ENCODE peak calls at places on chromosome 2, in four cellular contexts. K, M, X and W are unnamed samples.

GRCh38 chr2:46479265-46479664 is at the start of gene TMEM247:
- DNase-seq in K (no peak), X (no peak), M (no peak), W (no peak)

GRCh38 chr2:31980674-31981356 is 30.0 kb downstream of the MEMO1 start:
- DNase-seq in X (peak), M (no peak), K (no peak), W (no peak)

GRCh38 chr2:236971131-236971850 is 114.4 kb upstream of the COPS8 start:
- DNase-seq in K (no peak), M (no peak), X (peak), W (no peak)

GRCh38 chr2:9791711-9792110 is 51.6 kb upstream of the TAF1B start:
- DNase-seq in M (no peak), X (no peak), K (no peak), W (no peak)

GRCh38 chr2:230411484-230412368 is 4.3 kb upstream of the SP100 start:
- DNase-seq in M (peak), K (peak), X (peak), W (no peak)

GRCh38 chr2:30217644-30218361 is 13.5 kb upstream of the LBH start:
- DNase-seq in M (no peak), X (no peak), K (no peak), W (no peak)

GRCh38 chr2:240972201-240972600 is 26.2 kb upstream of the SNED1 start:
- DNase-seq in K (no peak), X (no peak), M (no peak), W (no peak)

GRCh38 chr2:209125291-209125690 is 298.6 kb upstream of the MAP2 start:
- DNase-seq in K (no peak), X (no peak), M (no peak), W (no peak)

GRCh38 chr2:106852103-106852502 is 33.9 kb downstream of the ST6GAL2 start:
- DNase-seq in M (no peak), K (no peak), X (no peak), W (no peak)

GRCh38 chr2:157785866-157786662 is 90.1 kb downstream of the ACVR1 start:
- DNase-seq in M (no peak), K (no peak), X (peak), W (no peak)

GRCh38 chr2:53379547-53379946 is 388.1 kb upstream of the CHAC2 start:
- DNase-seq in X (no peak), K (no peak), M (no peak), W (no peak)

GRCh38 chr2:72367530-72368225 is 220.0 kb upstream of the CYP26B1 start:
- DNase-seq in K (no peak), M (peak), X (peak), W (no peak)

GRCh38 chr2:148201075-148202004 is 180.4 kb downstream of the MBD5 start:
- DNase-seq in K (peak), X (peak), M (no peak), W (no peak)

GRCh38 chr2:231648579-231649174 is 56.0 kb downstream of the TEX44 start:
- DNase-seq in X (peak), K (no peak), M (peak), W (no peak)

GRCh38 chr2:163247151-163247872 is 408.7 kb upstream of the KCNH7 start:
- DNase-seq in K (no peak), X (no peak), M (no peak), W (no peak)

GRCh38 chr2:125643585-125643984 is 1012.4 kb upstream of the GYPC start:
- DNase-seq in M (no peak), K (no peak), X (no peak), W (no peak)

GRCh38 chr2:47208852-47209606 is 53.9 kb upstream of the STPG4 start:
- DNase-seq in K (no peak), M (no peak), X (peak), W (no peak)

GRCh38 chr2:902584-902983 is 48.1 kb upstream of the SNTG2 start:
- DNase-seq in M (no peak), X (no peak), K (no peak), W (no peak)

GRCh38 chr2:237235383-237236095 is 149.8 kb downstream of the COPS8 start:
- DNase-seq in M (peak), K (no peak), X (peak), W (no peak)

GRCh38 chr2:38590053-38590452 is 12.7 kb downstream of the HNRNPLL start:
- DNase-seq in K (no peak), M (no peak), X (no peak), W (no peak)

GRCh38 chr2:240916571-240917008 is 10.5 kb downstream of the CROCC2 start:
- DNase-seq in X (peak), M (peak), K (peak), W (no peak)

GRCh38 chr2:218780026-218780425 is 1.9 kb upstream of the CYP27A1 start:
- DNase-seq in X (no peak), K (no peak), M (no peak), W (no peak)

GRCh38 chr2:153235516-153235915 is 243.0 kb downstream of the RPRM start:
- DNase-seq in M (no peak), K (no peak), X (no peak), W (no peak)

GRCh38 chr2:8586397-8587051 is 95.3 kb upstream of the ID2 start:
- DNase-seq in K (no peak), M (peak), X (no peak), W (no peak)

GRCh38 chr2:109247812-109248211 is 118.8 kb downstream of the SH3RF3 start:
- DNase-seq in M (peak), K (no peak), X (no peak), W (no peak)

GRCh38 chr2:199471443-199472057 is 13.8 kb upstream of the SATB2 start:
- DNase-seq in K (peak), M (no peak), X (peak), W (no peak)

GRCh38 chr2:126832757-126833156 is 65.9 kb upstream of the TEX51 start:
- DNase-seq in K (no peak), M (no peak), X (no peak), W (peak)

GRCh38 chr2:199460101-199460671 is 2.4 kb upstream of the SATB2 start:
- DNase-seq in K (no peak), X (peak), M (no peak), W (no peak)

GRCh38 chr2:127577973-127578372 is 42.5 kb downstream of the MYO7B start:
- DNase-seq in K (no peak), M (no peak), X (no peak), W (no peak)

GRCh38 chr2:197677483-197677882 is 2.1 kb upstream of the RFTN2 start:
- DNase-seq in K (no peak), M (no peak), X (peak), W (no peak)

GRCh38 chr2:105576050-105576439 is 168.7 kb upstream of the NCK2 start:
- DNase-seq in K (no peak), X (no peak), M (no peak), W (no peak)

GRCh38 chr2:190121971-190122370 is 59.4 kb upstream of the MSTN start:
- DNase-seq in M (no peak), K (no peak), X (peak), W (no peak)

GRCh38 chr2:85733121-85733960 is 20.4 kb upstream of the ATOH8 start:
- DNase-seq in X (no peak), M (no peak), K (no peak), W (no peak)

GRCh38 chr2:31227711-31228125 is 6.2 kb upstream of the EHD3 start:
- DNase-seq in K (no peak), M (no peak), X (peak), W (peak)

GRCh38 chr2:121472465-121472993 is 58.2 kb upstream of the RNU4ATAC start:
- DNase-seq in K (no peak), M (no peak), X (no peak), W (no peak)

GRCh38 chr2:42567389-42567788 is 1.0 kb upstream of the MTA3 start:
- DNase-seq in M (no peak), X (peak), K (no peak), W (no peak)
- H3K4me3 ChIP-seq in M (no peak), X (no peak), K (no peak), W (no peak)

GRCh38 chr2:45477546-45477945 is 133.5 kb downstream of the SRBD1 start:
- DNase-seq in K (no peak), X (no peak), M (no peak), W (no peak)
- TF ChIP-seq POLR2A in K (no peak), X (no peak), M (no peak), W (no peak)

GRCh38 chr2:186862869-186863709 is 14.1 kb upstream of the ZSWIM2 start:
- DNase-seq in M (no peak), K (peak), X (peak), W (no peak)
- H3K27ac ChIP-seq in M (no peak), K (no peak), X (no peak), W (no peak)

DNA sequence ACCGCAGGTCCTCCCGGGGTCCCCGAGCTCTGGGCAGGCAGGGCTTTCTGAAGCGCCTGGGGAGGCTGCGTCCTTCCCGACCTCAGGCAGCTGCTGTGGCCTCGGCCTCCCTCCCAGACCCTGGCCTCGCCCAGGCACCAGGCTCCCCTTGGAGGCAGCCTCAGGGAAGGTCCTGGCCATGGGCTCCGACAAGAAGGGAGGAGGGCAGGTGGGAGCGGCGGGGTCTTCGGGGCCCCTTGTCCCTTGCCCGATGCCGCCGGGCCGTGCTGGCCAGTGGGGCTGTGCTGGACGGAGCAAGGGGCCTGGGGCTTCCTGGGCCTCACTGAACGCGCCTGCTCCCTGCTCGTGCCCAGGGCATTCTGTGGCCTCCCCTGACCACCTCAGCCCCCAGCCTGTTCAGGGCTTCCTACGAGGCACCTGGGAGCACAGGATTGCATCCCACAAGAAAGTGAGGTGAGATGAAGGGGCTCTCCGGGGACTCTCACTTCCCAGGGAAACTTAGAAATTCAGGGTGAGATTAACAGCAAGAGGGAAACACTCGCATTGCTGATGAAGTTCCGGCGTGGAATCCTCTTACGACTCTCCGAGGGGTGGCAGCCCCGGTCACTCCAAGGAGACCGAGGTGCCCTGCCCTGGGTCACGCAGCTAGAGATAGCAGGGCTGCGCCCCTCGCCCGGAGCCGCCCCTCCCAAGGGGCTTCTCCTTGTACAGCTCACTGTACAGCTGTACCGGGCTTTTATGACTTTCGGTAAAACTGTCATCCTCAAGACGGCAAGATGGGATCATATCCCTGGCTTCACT is 792 bp downstream of the MFSD2B start:
- DNase-seq in M (no peak), K (peak), X (no peak), W (no peak)
- H3K4me3 ChIP-seq in M (no peak), K (peak), X (no peak), W (peak)

GRCh38 chr2:99488999-99489757 is 639 bp downstream of the REV1 start:
- DNase-seq in K (peak), M (peak), X (peak), W (no peak)
- TF ChIP-seq POLR2A in K (peak), M (no peak), X (peak), W (no peak)

GRCh38 chr2:133379159-133379558 is 189.1 kb downstream of the NCKAP5 start:
- DNase-seq in K (no peak), M (no peak), X (peak), W (no peak)

GRCh38 chr2:133380991-133381390 is 187.3 kb downstream of the NCKAP5 start:
- DNase-seq in X (no peak), K (no peak), M (no peak), W (no peak)

GRCh38 chr2:133377599-133377998 is 190.7 kb downstream of the NCKAP5 start:
- DNase-seq in K (no peak), X (no peak), M (no peak), W (no peak)

GRCh38 chr2:133377021-133377481 is 191.2 kb downstream of the NCKAP5 start:
- DNase-seq in K (no peak), X (peak), M (no peak), W (no peak)

GRCh38 chr2:133378386-133378785 is 189.9 kb downstream of the NCKAP5 start:
- DNase-seq in M (no peak), X (no peak), K (no peak), W (no peak)
- H3K27ac ChIP-seq in M (no peak), X (no peak), K (no peak), W (no peak)